ENCODE peak calls at places on chromosomes 12 and 14, in ten cellular contexts. One of them, this sample, is unnamed.

GRCh38 chr12:52056801-52057613 is 5.8 kb downstream of the NR4A1 start:
- DNase-seq in endodermal cell: no peak
- DNase-seq in uterus: peak; percentile 63
- DNase-seq in SK-N-SH: no peak
- DNase-seq in pancreas: peak; percentile 46
- DNase-seq in Panc1: no peak
- DNase-seq in lower lobe of right lung: no peak
- DNase-seq in spleen: no peak
- DNase-seq in GM23338: no peak
- DNase-seq in colonic mucosa: no peak
- DNase-seq in this sample: no peak

GRCh38 chr14:75999511-76000190 is 14.1 kb downstream of the IFT43 start:
- DNase-seq in endodermal cell: no peak
- DNase-seq in uterus: no peak
- DNase-seq in SK-N-SH: no peak
- DNase-seq in pancreas: no peak
- DNase-seq in Panc1: no peak
- DNase-seq in lower lobe of right lung: no peak
- DNase-seq in spleen: no peak
- DNase-seq in GM23338: no peak
- DNase-seq in colonic mucosa: no peak
- DNase-seq in this sample: no peak

GRCh38 chr14:70416717-70417349 is at the start of gene SYNJ2BP:
- DNase-seq in endodermal cell: peak; percentile 93
- DNase-seq in uterus: peak; percentile 66
- DNase-seq in SK-N-SH: peak; percentile 80
- DNase-seq in pancreas: peak; percentile 83
- DNase-seq in Panc1: peak; percentile 30
- DNase-seq in lower lobe of right lung: peak; percentile 83
- DNase-seq in spleen: peak; percentile 88
- DNase-seq in GM23338: peak; percentile 93
- DNase-seq in colonic mucosa: peak; percentile 90
- DNase-seq in this sample: peak; percentile 86

GRCh38 chr14:39432619-39433451 is 602 bp upstream of the FBXO33 start:
- DNase-seq in endodermal cell: peak; percentile 93
- DNase-seq in uterus: peak; percentile 92
- DNase-seq in SK-N-SH: peak; percentile 76
- DNase-seq in pancreas: peak; percentile 93
- DNase-seq in Panc1: peak; percentile 61
- DNase-seq in lower lobe of right lung: peak; percentile 94
- DNase-seq in spleen: peak; percentile 98
- DNase-seq in GM23338: peak; percentile 88
- DNase-seq in colonic mucosa: peak; percentile 93
- DNase-seq in this sample: peak; percentile 75

GRCh38 chr12:131132118-131132892 is 178.6 kb downstream of the ADGRD1 start:
- DNase-seq in endodermal cell: peak; percentile 99
- DNase-seq in uterus: peak; percentile 81
- DNase-seq in SK-N-SH: peak; percentile 89
- DNase-seq in pancreas: peak; percentile 88
- DNase-seq in Panc1: peak; percentile 13
- DNase-seq in lower lobe of right lung: peak; percentile 69
- DNase-seq in spleen: peak; percentile 92
- DNase-seq in GM23338: peak; percentile 92
- DNase-seq in colonic mucosa: peak; percentile 67
- DNase-seq in this sample: no peak

GRCh38 chr14:23408307-23408630 is 196 bp upstream of the MYH6 start:
- DNase-seq in endodermal cell: no peak
- DNase-seq in uterus: no peak
- DNase-seq in SK-N-SH: no peak
- DNase-seq in pancreas: no peak
- DNase-seq in Panc1: no peak
- DNase-seq in lower lobe of right lung: no peak
- DNase-seq in spleen: no peak
- DNase-seq in GM23338: no peak
- DNase-seq in colonic mucosa: no peak
- DNase-seq in this sample: no peak

GRCh38 chr12:24948452-24948815 is 467 bp downstream of the BCAT1 start:
- DNase-seq in endodermal cell: peak; percentile 81
- DNase-seq in uterus: peak; percentile 19
- DNase-seq in SK-N-SH: peak; percentile 63
- DNase-seq in pancreas: no peak
- DNase-seq in Panc1: no peak
- DNase-seq in lower lobe of right lung: no peak
- DNase-seq in spleen: no peak
- DNase-seq in GM23338: peak; percentile 62
- DNase-seq in colonic mucosa: no peak
- DNase-seq in this sample: no peak

GRCh38 chr14:92568621-92569479 is 55.3 kb downstream of the RIN3 start:
- DNase-seq in endodermal cell: no peak
- DNase-seq in uterus: no peak
- DNase-seq in SK-N-SH: peak; percentile 32
- DNase-seq in pancreas: no peak
- DNase-seq in Panc1: no peak
- DNase-seq in lower lobe of right lung: no peak
- DNase-seq in spleen: no peak
- DNase-seq in GM23338: no peak
- DNase-seq in colonic mucosa: no peak
- DNase-seq in this sample: no peak

GRCh38 chr12:79063258-79063657 is 198.7 kb downstream of the SYT1 start:
- DNase-seq in endodermal cell: no peak
- DNase-seq in uterus: no peak
- DNase-seq in SK-N-SH: no peak
- DNase-seq in pancreas: no peak
- DNase-seq in Panc1: no peak
- DNase-seq in lower lobe of right lung: no peak
- DNase-seq in spleen: no peak
- DNase-seq in GM23338: peak; percentile 59
- DNase-seq in colonic mucosa: no peak
- DNase-seq in this sample: no peak

GRCh38 chr14:103727313-103728000 is 11.8 kb downstream of the ZFYVE21 start:
- DNase-seq in endodermal cell: no peak
- DNase-seq in uterus: no peak
- DNase-seq in SK-N-SH: no peak
- DNase-seq in pancreas: no peak
- DNase-seq in Panc1: no peak
- DNase-seq in lower lobe of right lung: peak; percentile 74
- DNase-seq in spleen: no peak
- DNase-seq in GM23338: peak; percentile 85
- DNase-seq in colonic mucosa: peak; percentile 65
- DNase-seq in this sample: no peak

GRCh38 chr12:10701226-10701681 is 21.9 kb downstream of the YBX3 start:
- DNase-seq in endodermal cell: no peak
- DNase-seq in uterus: no peak
- DNase-seq in SK-N-SH: no peak
- DNase-seq in pancreas: no peak
- DNase-seq in Panc1: no peak
- DNase-seq in lower lobe of right lung: no peak
- DNase-seq in spleen: no peak
- DNase-seq in GM23338: no peak
- DNase-seq in colonic mucosa: no peak
- DNase-seq in this sample: no peak

GRCh38 chr14:32077081-32078029 is at the start of gene ARHGAP5:
- DNase-seq in endodermal cell: peak; percentile 86
- DNase-seq in uterus: no peak
- DNase-seq in SK-N-SH: peak; percentile 76
- DNase-seq in pancreas: peak; percentile 83
- DNase-seq in Panc1: no peak
- DNase-seq in lower lobe of right lung: no peak
- DNase-seq in spleen: peak; percentile 94
- DNase-seq in GM23338: peak; percentile 81
- DNase-seq in colonic mucosa: peak; percentile 56
- DNase-seq in this sample: peak; percentile 46

GRCh38 chr12:33825986-33826602 is 196.2 kb upstream of the ALG10 start:
- DNase-seq in endodermal cell: no peak
- DNase-seq in uterus: no peak
- DNase-seq in SK-N-SH: no peak
- DNase-seq in pancreas: no peak
- DNase-seq in Panc1: no peak
- DNase-seq in lower lobe of right lung: no peak
- DNase-seq in spleen: no peak
- DNase-seq in GM23338: no peak
- DNase-seq in colonic mucosa: no peak
- DNase-seq in this sample: no peak

DNA sequence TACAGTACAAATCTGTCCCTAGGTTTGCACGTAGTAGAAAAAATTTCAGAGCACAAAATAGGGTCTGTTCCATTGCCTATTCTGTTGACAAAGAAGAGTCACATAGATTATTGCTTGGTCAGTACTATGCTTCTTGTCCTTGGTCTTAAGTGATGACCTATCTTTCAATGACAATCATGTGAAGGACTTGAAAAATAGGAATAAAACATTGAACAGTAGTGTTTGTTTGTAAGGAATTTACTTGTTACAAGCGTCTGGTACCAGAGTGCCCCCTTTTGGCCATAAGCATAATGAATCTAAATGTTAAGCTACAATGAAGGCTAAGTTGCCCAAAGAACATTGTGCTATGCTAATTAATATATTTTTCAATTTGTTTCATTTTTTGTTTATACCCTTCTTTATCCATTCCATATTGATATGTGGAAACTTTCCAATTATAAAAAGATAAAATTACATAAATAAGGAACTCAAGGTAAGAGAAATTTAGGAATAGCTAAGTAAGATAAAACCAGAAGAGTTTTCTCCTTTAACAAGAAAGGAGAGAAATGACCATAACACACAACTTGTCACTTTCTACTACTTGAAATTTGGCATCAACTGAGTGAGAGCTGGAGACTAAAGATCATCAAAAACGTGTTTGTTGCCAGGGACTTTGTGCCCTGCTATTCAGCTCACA is 204.7 kb downstream of the EPS8 start:
- DNase-seq in endodermal cell: no peak
- DNase-seq in uterus: no peak
- DNase-seq in SK-N-SH: peak; percentile 5
- DNase-seq in pancreas: no peak
- DNase-seq in Panc1: no peak
- DNase-seq in lower lobe of right lung: no peak
- DNase-seq in spleen: no peak
- DNase-seq in GM23338: peak; percentile 74
- DNase-seq in colonic mucosa: peak; percentile 53
- DNase-seq in this sample: peak; percentile 31
- TF ChIP-seq CTCF in endodermal cell: peak; percentile 99
- TF ChIP-seq CTCF in uterus: peak; percentile 73
- TF ChIP-seq CTCF in SK-N-SH: peak; percentile 85
- TF ChIP-seq CTCF in pancreas: no peak
- TF ChIP-seq CTCF in Panc1: peak; percentile 65
- TF ChIP-seq CTCF in lower lobe of right lung: peak; percentile 58
- TF ChIP-seq CTCF in spleen: peak; percentile 60
- TF ChIP-seq CTCF in GM23338: peak; percentile 70
- TF ChIP-seq CTCF in colonic mucosa: peak; percentile 56
- TF ChIP-seq CTCF in this sample: peak; percentile 85

DNA sequence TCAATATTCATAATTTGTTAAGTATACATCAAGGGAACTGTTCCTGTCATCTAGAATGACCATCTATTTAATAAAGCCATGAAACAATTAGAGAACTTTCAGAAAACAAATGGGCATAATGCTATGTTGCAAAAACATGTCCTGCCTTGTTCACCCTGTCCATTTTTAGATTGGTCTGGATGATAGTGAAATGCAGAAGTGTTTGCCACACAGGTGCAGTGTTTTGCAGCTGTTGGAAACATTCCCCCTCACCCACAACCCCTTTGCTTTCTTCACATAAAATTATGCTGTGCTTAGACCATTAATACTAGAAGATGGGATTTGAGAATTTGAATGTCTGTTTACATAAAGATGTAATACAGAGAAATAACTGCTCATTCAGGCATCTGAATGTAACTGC is 36.5 kb downstream of the LEMD3 start:
- DNase-seq in endodermal cell: no peak
- DNase-seq in uterus: no peak
- DNase-seq in SK-N-SH: no peak
- DNase-seq in pancreas: no peak
- DNase-seq in Panc1: no peak
- DNase-seq in lower lobe of right lung: no peak
- DNase-seq in spleen: no peak
- DNase-seq in GM23338: no peak
- DNase-seq in colonic mucosa: no peak
- DNase-seq in this sample: no peak
- H3K4me1 ChIP-seq in endodermal cell: no peaks in the 10 kb centered on the region
- H3K4me1 ChIP-seq in uterus: no peaks in the 10 kb centered on the region
- H3K4me1 ChIP-seq in SK-N-SH: peaks cover 3% of the 10 kb centered on the region
- H3K4me1 ChIP-seq in pancreas: peaks cover 20% of the 10 kb centered on the region
- H3K4me1 ChIP-seq in Panc1: no peaks in the 10 kb centered on the region
- H3K4me1 ChIP-seq in lower lobe of right lung: peaks cover 24% of the 10 kb centered on the region
- H3K4me1 ChIP-seq in spleen: peaks cover 83% of the 10 kb centered on the region
- H3K4me1 ChIP-seq in GM23338: peaks cover 8% of the 10 kb centered on the region
- H3K4me1 ChIP-seq in colonic mucosa: peaks cover 11% of the 10 kb centered on the region
- H3K4me1 ChIP-seq in this sample: peaks cover 5% of the 10 kb centered on the region

GRCh38 chr12:103160622-103161021 is 203.1 kb downstream of the ASCL1 start:
- DNase-seq in endodermal cell: no peak
- DNase-seq in uterus: no peak
- DNase-seq in SK-N-SH: no peak
- DNase-seq in pancreas: no peak
- DNase-seq in Panc1: no peak
- DNase-seq in lower lobe of right lung: no peak
- DNase-seq in spleen: no peak
- DNase-seq in GM23338: no peak
- DNase-seq in colonic mucosa: no peak
- DNase-seq in this sample: no peak

GRCh38 chr12:103166949-103167348 is 209.5 kb downstream of the ASCL1 start:
- DNase-seq in endodermal cell: no peak
- DNase-seq in uterus: no peak
- DNase-seq in SK-N-SH: no peak
- DNase-seq in pancreas: no peak
- DNase-seq in Panc1: no peak
- DNase-seq in lower lobe of right lung: no peak
- DNase-seq in spleen: no peak
- DNase-seq in GM23338: no peak
- DNase-seq in colonic mucosa: no peak
- DNase-seq in this sample: no peak

DNA sequence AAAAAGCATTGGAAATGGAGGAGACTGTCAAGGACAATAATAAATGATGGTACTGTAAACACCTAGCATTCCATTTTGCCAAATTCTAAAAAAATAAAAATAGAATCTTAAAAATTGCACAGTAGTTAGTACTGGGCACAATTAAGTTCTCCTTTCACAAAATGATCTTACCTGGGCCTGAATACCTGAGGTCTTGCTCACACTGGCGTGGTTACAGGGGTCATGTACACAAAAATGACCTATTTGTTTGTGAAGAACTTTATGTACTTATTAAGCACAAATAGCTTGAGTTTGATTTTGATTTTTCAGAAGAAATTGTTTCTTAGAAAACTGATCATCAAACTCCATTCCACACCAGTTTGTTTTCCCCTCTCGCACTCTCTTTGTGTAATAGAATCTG is 204.1 kb downstream of the ASCL1 start:
- DNase-seq in endodermal cell: no peak
- DNase-seq in uterus: no peak
- DNase-seq in SK-N-SH: no peak
- DNase-seq in pancreas: no peak
- DNase-seq in Panc1: no peak
- DNase-seq in lower lobe of right lung: no peak
- DNase-seq in spleen: no peak
- DNase-seq in GM23338: no peak
- DNase-seq in colonic mucosa: no peak
- DNase-seq in this sample: no peak
- H3K27me3 ChIP-seq in endodermal cell: no peaks in the 10 kb centered on the region
- H3K27me3 ChIP-seq in uterus: no peaks in the 10 kb centered on the region
- H3K27me3 ChIP-seq in SK-N-SH: no peaks in the 10 kb centered on the region
- H3K27me3 ChIP-seq in pancreas: no peaks in the 10 kb centered on the region
- H3K27me3 ChIP-seq in Panc1: no peaks in the 10 kb centered on the region
- H3K27me3 ChIP-seq in lower lobe of right lung: no peaks in the 10 kb centered on the region
- H3K27me3 ChIP-seq in spleen: no peaks in the 10 kb centered on the region
- H3K27me3 ChIP-seq in GM23338: no peaks in the 10 kb centered on the region
- H3K27me3 ChIP-seq in colonic mucosa: no peaks in the 10 kb centered on the region
- H3K27me3 ChIP-seq in this sample: no peaks in the 10 kb centered on the region

GRCh38 chr12:54004063-54004840 is 4.3 kb downstream of the HOXC9 start:
- DNase-seq in endodermal cell: no peak
- DNase-seq in uterus: no peak
- DNase-seq in SK-N-SH: no peak
- DNase-seq in pancreas: no peak
- DNase-seq in Panc1: no peak
- DNase-seq in lower lobe of right lung: no peak
- DNase-seq in spleen: no peak
- DNase-seq in GM23338: no peak
- DNase-seq in colonic mucosa: no peak
- DNase-seq in this sample: no peak
- TF ChIP-seq CTCF in endodermal cell: no peak
- TF ChIP-seq CTCF in uterus: no peak
- TF ChIP-seq CTCF in SK-N-SH: no peak
- TF ChIP-seq CTCF in pancreas: no peak
- TF ChIP-seq CTCF in Panc1: peak; percentile 23
- TF ChIP-seq CTCF in lower lobe of right lung: no peak
- TF ChIP-seq CTCF in spleen: no peak
- TF ChIP-seq CTCF in GM23338: no peak
- TF ChIP-seq CTCF in colonic mucosa: no peak
- TF ChIP-seq CTCF in this sample: peak; percentile 40

This sample was measured in foreskin keratinocyte.